ENCODE peak calls at places on chromosomes 3 and 15, in six cellular contexts. M is cardiac fibroblast, D is fibroblast of pulmonary artery, J is fibroblast of the aortic adventitia, K is stomach, E is foreskin fibroblast. G is an unnamed sample.

GRCh38 chr3:59563966-59564365 is 514.1 kb upstream of the CFAP20DC start:
- DNase-seq in J (peak; percentile 38), M (no peak), D (peak; percentile 6), E (no peak), K (no peak), G (no peak)

GRCh38 chr3:160981217-160981938 is 123.8 kb downstream of the B3GALNT1 start:
- DNase-seq in J (peak; percentile 1), D (peak; percentile 51), K (no peak), E (peak; percentile 6), M (peak; percentile 69), G (no peak)

GRCh38 chr3:191136347-191136746 is 62.7 kb upstream of the OSTN start:
- DNase-seq in E (no peak), J (peak; percentile 39), D (peak; percentile 62), K (no peak), M (peak; percentile 71), G (no peak)

GRCh38 chr3:169328471-169328870 is 335.0 kb downstream of the MECOM start:
- DNase-seq in E (no peak), D (no peak), J (no peak), M (no peak), K (no peak), G (no peak)

GRCh38 chr15:90315276-90315982 is 36.7 kb upstream of the ZNF774 start:
- DNase-seq in K (peak; percentile 69), M (peak; percentile 78), D (peak; percentile 96), E (peak; percentile 51), J (peak; percentile 97), G (peak; percentile 43)

GRCh38 chr3:99872633-99873254 is 55.1 kb downstream of the CMSS1 start:
- DNase-seq in D (no peak), E (no peak), J (peak; percentile 56), M (no peak), K (no peak), G (no peak)

GRCh38 chr3:114290911-114291901 is 2.6 kb upstream of the TIGIT start:
- DNase-seq in M (peak; percentile 60), K (peak; percentile 64), D (peak; percentile 57), E (peak; percentile 14), J (peak; percentile 18), G (no peak)

GRCh38 chr3:156489462-156489911 is 65.4 kb downstream of the SSR3 start:
- DNase-seq in J (peak; percentile 78), E (peak; percentile 36), M (peak; percentile 65), K (no peak), D (peak; percentile 46), G (no peak)

GRCh38 chr15:60973637-60974415 is 255.3 kb downstream of the RORA start:
- DNase-seq in D (peak; percentile 61), K (no peak), E (peak; percentile 67), M (peak; percentile 79), J (peak; percentile 41), G (peak; percentile 48)

GRCh38 chr15:45521596-45522167 is 873 bp downstream of the SLC30A4 start:
- DNase-seq in E (no peak), M (peak; percentile 9), J (peak; percentile 16), D (peak; percentile 3), K (no peak), G (no peak)

GRCh38 chr3:128709506-128710210 is 16.3 kb upstream of the RAB7A start:
- DNase-seq in E (no peak), K (peak; percentile 28), J (no peak), M (no peak), D (no peak), G (no peak)

GRCh38 chr3:47475029-47475569 is 642 bp downstream of the SCAP start:
- DNase-seq in D (peak; percentile 26), E (peak; percentile 11), K (no peak), J (peak; percentile 29), M (peak; percentile 35), G (peak; percentile 14)

DNA sequence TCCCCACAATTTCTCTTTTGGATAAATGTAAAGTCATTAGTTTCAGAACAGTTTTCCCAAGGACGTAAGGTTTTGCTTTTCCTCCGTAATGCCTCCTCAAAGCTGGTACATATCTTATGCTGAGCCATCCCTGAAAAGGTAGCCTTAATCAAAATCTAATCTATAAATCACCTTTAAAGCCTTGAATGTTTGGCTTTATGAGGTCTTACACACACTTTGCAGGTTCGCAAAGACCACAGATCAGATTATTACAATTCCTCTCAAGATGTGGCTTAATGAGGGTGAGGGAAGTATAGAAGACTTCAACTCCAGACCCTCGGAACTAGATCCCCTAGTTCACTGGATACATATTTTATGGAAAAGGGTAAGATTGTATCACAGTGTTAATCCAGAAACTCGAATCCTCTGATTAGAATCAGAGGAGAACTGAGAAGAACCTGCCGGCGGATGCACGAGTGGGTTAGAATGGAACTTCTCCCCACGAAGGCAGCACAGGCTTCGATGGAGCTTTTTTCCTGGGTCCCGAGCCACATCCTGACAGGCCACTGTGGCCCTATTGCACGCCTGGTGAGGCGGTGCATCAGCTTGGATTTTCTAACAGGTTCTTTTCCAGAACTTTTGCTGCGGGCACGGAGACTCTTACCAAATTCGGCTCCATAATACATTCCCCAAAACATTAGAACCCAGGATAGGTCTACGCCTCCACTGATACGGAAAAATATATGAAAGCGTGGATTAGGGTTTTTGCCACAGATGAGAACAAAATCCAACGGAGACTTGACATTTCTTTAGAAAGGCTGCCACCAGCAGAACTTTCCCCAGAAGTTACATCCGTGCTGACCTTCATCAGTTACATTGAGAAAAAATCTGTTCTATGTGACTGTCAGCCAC is 1.2 kb downstream of the CTXND1 start:
- DNase-seq in D (no peak), J (no peak), K (no peak), M (no peak), E (no peak), G (no peak)
- H3K4me3 ChIP-seq in D (no peak overlapping the region), J (no peak overlapping the region), K (peak overlapping the region; percentile 57), M (no peak overlapping the region), E (no peak overlapping the region), G (no peak overlapping the region)

DNA sequence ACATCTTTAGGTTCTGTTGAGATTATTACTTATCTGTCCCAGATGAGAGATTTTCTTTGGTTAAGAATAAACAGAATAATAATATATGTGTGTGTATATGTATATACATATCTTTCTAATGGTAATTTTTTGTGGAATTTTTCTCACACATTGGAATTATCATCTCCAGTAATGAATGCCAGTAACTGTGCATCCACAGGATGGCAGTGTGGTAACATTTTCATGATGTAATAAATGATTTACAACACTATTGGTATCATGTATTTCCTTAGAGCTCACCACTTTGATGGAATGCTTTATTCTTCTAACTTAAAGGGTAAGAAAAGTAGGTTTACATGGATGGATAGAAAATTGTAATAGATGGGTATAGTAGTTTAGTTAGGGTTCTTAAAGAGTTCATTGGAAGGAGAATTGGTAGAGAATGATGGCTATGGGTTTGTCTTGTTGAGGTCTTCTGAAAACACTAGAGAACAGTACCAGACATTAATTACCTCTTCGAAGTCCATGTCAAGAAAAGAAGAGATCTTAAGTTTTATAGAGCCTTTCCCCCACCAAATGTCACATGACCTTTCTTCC is 78.1 kb downstream of the STT3B start:
- DNase-seq in E (peak; percentile 24), J (peak; percentile 71), D (peak; percentile 71), K (no peak), M (peak; percentile 70), G (no peak)
- TF ChIP-seq CTCF in E (peak; percentile 53), J (peak; percentile 62), D (peak; percentile 71), K (no peak), M (peak; percentile 56), G (peak; percentile 68)

DNA sequence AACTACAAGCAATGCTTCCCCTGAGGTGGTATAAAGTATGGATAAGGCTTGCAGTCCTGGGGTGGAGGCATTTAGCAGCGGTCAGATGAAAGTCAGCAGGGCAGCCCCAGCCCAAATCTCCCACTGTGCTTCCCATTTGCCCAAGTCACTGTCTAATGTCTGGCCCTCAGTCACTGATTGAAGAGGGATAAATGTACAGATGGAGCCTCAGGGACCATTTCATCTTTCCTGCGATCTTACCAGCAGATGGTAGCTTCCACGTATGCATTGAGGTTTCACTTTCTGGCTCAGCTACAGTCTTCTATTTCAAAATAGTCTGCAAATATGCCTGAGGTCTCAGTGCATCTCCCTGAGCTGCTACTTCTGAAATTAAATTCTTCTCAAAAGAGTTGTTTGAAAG is 127.6 kb upstream of the P2RY1 start:
- DNase-seq in M (no peak), J (no peak), K (no peak), D (no peak), E (no peak), G (no peak)
- H3K4me3 ChIP-seq in M (no peak overlapping the region), J (peak overlapping the region; percentile 4), K (no peak overlapping the region), D (no peak overlapping the region), E (no peak overlapping the region), G (no peak overlapping the region)

GRCh38 chr3:31265646-31266423 is 266.9 kb upstream of the STT3B start:
- DNase-seq in M (peak; percentile 74), E (no peak), D (peak; percentile 83), K (no peak), J (peak; percentile 26), G (no peak)
- TF ChIP-seq CTCF in M (no peak), E (no peak), D (no peak), K (no peak), J (no peak), G (no peak)